ENCODE peak calls at places on chromosomes 12 and 14, in six cellular contexts. Z is lower lobe of right lung; C is lung; A is transverse colon; U is CD4-positive, alpha-beta memory T cell; O is tibial nerve. E is an unnamed sample. For H3K36me3, the result is how much of the 10 kb centered on the place peaks cover.

GRCh38 chr12:64860446-64860998 is 36.1 kb downstream of the TBC1D30 start:
- DNase-seq in Z (no peak), C (no peak), A (no peak), U (no peak), O (no peak), E (no peak)

GRCh38 chr14:34081576-34082136 is 130.8 kb upstream of the EGLN3 start:
- DNase-seq in Z (no peak), C (no peak), A (no peak), U (no peak), O (no peak), E (no peak)

GRCh38 chr12:40692617-40693502 is 621 bp downstream of the CNTN1 start:
- DNase-seq in Z (peak), C (peak), A (no peak), U (no peak), O (peak), E (no peak)

GRCh38 chr14:95361373-95362179 is 41.9 kb upstream of the CLMN start:
- DNase-seq in Z (peak), C (peak), A (peak), U (peak), O (no peak), E (peak)

GRCh38 chr14:103091041-103091882 is 3.3 kb upstream of the EXOC3L4 start:
- DNase-seq in Z (peak), C (peak), A (peak), U (peak), O (no peak), E (peak)

GRCh38 chr14:24321212-24321975 is 10.1 kb downstream of the LTB4R start:
- DNase-seq in Z (peak), C (no peak), A (no peak), U (no peak), O (no peak), E (no peak)

GRCh38 chr12:55970775-55971174 is 3.1 kb upstream of the RAB5B start:
- DNase-seq in Z (no peak), C (no peak), A (no peak), U (no peak), O (no peak), E (no peak)

GRCh38 chr12:1398673-1399072 is 195.7 kb downstream of the FBXL14 start:
- DNase-seq in Z (no peak), C (no peak), A (no peak), U (no peak), O (no peak), E (no peak)

GRCh38 chr14:22438742-22439141 is 150.3 kb downstream of the DAD1 start:
- DNase-seq in Z (no peak), C (no peak), A (no peak), U (no peak), O (no peak), E (no peak)

GRCh38 chr12:124919646-124920352 is 5.3 kb upstream of the UBC start:
- DNase-seq in Z (no peak), C (no peak), A (no peak), U (peak), O (no peak), E (peak)

GRCh38 chr12:175250-175649 is 38.7 kb downstream of the SLC6A12 start:
- DNase-seq in Z (no peak), C (no peak), A (no peak), U (no peak), O (no peak), E (no peak)

GRCh38 chr14:89598548-89599186 is 181.6 kb upstream of the FOXN3 start:
- DNase-seq in Z (no peak), C (no peak), A (no peak), U (no peak), O (no peak), E (no peak)

GRCh38 chr14:74502236-74503019 is 8.9 kb downstream of the ISCA2 start:
- DNase-seq in Z (no peak), C (no peak), A (no peak), U (no peak), O (no peak), E (no peak)

GRCh38 chr14:89912667-89913211 is 41.8 kb downstream of the EFCAB11 start:
- DNase-seq in Z (peak), C (no peak), A (peak), U (no peak), O (no peak), E (no peak)

GRCh38 chr14:54839681-54840080 is 62.9 kb downstream of the GCH1 start:
- DNase-seq in Z (no peak), C (peak), A (no peak), U (no peak), O (peak), E (no peak)

GRCh38 chr12:70652451-70652850 is 15.2 kb upstream of the PTPRB start:
- DNase-seq in Z (no peak), C (no peak), A (no peak), U (no peak), O (no peak), E (no peak)

GRCh38 chr14:99575043-99576023 is 28.7 kb downstream of the CCDC85C start:
- DNase-seq in Z (peak), C (peak), A (peak), U (no peak), O (no peak), E (no peak)

GRCh38 chr12:55843431-55843830 is 695 bp upstream of the MMP19 start:
- DNase-seq in Z (no peak), C (no peak), A (no peak), U (no peak), O (no peak), E (no peak)

DNA sequence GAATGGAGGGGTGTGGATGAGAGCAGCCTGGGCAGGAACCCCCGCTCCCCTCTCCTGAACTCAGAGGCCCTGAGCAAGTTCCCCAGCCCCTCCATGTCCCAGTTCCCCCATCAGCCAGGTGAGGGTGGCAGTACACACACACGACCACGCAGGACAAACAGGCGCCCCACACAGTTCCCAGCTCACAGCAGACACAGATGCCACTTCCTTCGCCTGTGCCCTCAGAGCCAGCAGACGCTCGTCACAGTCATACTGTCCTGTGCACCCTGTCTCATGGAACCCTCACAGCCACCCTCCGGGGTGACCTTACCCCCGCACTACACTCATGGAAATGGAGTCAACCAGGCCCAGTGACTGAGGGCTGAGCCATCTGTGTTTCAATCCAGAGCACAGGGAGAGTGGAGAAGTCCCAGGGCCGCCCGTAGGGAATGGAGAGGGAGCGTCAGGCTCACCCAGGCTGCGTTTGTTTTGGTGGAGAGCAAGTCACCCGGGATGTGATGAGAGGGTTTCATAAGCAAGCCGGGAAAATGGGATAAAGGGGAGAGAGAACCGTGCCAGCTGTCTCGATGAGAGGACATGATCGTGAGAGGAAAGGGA is 47.5 kb upstream of the DYNC1H1 start:
- DNase-seq in Z (no peak), C (no peak), A (no peak), U (no peak), O (no peak), E (no peak)
- H3K36me3 ChIP-seq in Z (half or more), C (under half), A (under half), U (half or more), O (under half), E (under half)

GRCh38 chr12:122133192-122133950 is 40.6 kb downstream of the IL31 start:
- DNase-seq in Z (no peak), C (no peak), A (no peak), U (no peak), O (no peak), E (no peak)
- H3K36me3 ChIP-seq in Z (half or more), C (under half), A (half or more), U (half or more), O (under half), E (half or more)

DNA sequence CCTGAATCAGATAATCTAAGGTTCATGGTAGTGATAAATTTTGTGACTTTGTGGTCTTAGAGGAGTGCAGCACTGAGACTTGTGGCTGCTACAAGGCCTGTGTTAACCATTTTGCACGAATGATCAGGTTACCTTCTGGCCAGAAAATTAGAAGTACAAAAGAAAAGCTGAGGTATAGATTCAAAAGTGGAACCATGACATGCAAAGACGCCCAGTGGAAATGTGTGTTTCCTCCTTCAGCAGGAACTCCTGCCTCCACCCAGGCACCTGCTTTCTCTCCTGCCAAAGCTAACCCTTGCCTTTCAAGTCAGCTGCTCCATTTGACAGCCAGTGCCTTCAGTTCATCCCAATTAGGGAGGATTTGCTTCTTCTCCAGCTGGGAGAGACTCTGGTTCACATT is 10.1 kb downstream of the PDE6H start:
- DNase-seq in Z (no peak), C (no peak), A (no peak), U (no peak), O (no peak), E (no peak)
- H3K36me3 ChIP-seq in Z (under half), C (under half), A (under half), U (under half), O (under half), E (under half)

GRCh38 chr14:27485193-27485592 is 887.4 kb upstream of the NOVA1 start:
- DNase-seq in Z (no peak), C (no peak), A (no peak), U (no peak), O (no peak), E (no peak)
- H3K36me3 ChIP-seq in Z (under half), C (under half), A (under half), U (under half), O (under half), E (under half)

GRCh38 chr12:57105011-57105753 is 6.0 kb downstream of the STAT6 start:
- DNase-seq in Z (no peak), C (no peak), A (no peak), U (no peak), O (no peak), E (no peak)

GRCh38 chr12:57101892-57102695 is 9.1 kb downstream of the STAT6 start:
- DNase-seq in Z (no peak), C (no peak), A (peak), U (no peak), O (no peak), E (no peak)

GRCh38 chr12:57103856-57104255 is 7.3 kb downstream of the STAT6 start:
- DNase-seq in Z (no peak), C (no peak), A (no peak), U (no peak), O (no peak), E (no peak)

GRCh38 chr12:57106021-57106708 is 5.0 kb downstream of the STAT6 start:
- DNase-seq in Z (no peak), C (no peak), A (no peak), U (no peak), O (no peak), E (no peak)

DNA sequence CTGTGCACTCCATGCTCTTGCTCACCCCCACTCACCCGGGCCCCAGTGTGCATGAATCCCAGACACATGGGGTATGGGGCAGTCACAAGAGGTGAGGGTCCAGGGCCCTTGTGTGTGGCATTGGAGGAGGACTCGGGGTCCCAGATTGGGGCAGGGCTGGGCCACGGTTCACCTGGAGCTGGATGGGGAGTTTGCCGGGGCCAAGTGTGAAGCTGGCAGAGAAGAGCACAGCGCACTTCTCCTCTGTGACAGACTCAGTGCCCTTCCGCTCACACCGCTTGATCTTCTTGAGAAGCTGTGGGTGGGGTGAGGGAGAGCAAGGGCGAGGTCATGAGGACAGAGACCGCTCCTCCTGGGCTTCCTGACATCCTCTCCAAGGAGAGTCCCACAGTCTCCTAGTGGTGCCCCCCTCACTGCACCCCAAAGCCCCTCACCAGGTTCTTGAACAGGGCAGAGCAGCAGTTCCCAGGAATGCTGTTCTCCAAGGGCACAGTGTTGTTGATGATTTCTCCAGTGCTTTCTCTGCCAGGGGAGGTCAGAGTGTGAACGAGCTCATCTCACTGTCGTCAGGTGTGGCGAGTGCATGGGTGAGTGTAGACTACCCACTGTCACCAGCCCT is 6.8 kb downstream of the STAT6 start:
- DNase-seq in Z (no peak), C (no peak), A (no peak), U (no peak), O (no peak), E (no peak)
- H3K36me3 ChIP-seq in Z (half or more), C (under half), A (under half), U (half or more), O (under half), E (under half)

GRCh38 chr12:122483969-122484368 is 16.8 kb downstream of the ZCCHC8 start:
- DNase-seq in Z (no peak), C (no peak), A (no peak), U (no peak), O (no peak), E (no peak)
- H3K36me3 ChIP-seq in Z (half or more), C (under half), A (half or more), U (under half), O (under half), E (half or more)

DNA sequence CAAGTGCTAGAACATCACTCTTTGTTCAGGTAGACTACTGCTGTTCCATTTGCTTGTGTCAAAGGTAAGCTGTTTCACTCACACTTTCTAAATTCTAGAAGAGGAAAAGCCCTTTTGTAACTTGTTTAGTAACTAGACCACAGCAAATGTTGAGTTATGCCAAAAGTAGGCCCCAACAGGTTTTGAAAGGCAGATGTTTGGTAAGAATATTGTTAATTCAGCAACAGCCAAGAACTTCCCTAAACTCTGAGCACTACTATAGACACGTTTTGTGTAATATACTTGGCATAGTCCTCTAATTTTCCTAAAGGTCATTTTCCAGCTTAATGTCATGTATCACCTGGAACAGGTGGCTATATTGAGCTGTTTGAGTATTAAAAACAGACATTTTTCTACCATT is 79.0 kb downstream of the DCAF5 start:
- DNase-seq in Z (no peak), C (no peak), A (no peak), U (no peak), O (no peak), E (no peak)
- H3K36me3 ChIP-seq in Z (half or more), C (under half), A (under half), U (under half), O (under half), E (under half)

DNA sequence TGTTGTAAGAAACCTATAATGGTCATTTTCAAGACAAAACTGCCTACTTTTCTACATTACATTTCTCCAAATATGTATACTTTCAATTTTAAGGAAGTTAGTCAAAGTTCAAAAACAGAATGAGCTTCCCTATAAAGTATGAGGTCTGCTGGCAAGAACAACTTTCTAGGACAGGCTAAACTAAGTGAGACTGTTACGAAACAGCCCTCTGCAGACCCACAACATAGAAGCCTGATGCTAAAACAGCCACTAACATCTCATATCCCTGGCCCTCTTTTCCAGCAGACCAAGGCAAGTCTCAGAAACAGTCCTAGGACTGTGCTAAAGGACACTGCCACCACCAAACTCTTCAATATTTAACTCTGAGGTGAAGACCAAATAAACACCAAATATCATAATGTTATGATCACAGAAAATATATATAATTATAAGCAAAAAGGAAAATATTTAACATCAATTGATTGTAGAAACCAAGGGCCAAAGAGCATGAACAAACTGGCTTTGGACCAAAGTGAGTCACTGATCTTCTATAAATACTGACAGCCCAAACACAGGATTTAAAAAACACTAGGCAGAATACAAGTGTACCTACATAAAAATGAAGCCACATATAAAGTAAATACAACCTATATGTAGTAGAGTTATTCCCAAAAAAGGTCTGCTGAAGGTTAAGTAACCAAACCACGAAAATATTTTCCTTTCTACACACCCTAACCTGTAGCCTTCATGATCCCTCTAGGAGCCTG is 27.7 kb downstream of the PPP4R3A start:
- DNase-seq in Z (no peak), C (no peak), A (no peak), U (no peak), O (no peak), E (no peak)
- H3K36me3 ChIP-seq in Z (half or more), C (under half), A (half or more), U (half or more), O (under half), E (under half)

GRCh38 chr12:110337912-110338710 is 57.1 kb downstream of the ATP2A2 start:
- DNase-seq in Z (no peak), C (no peak), A (no peak), U (no peak), O (no peak), E (no peak)
- H3K36me3 ChIP-seq in Z (half or more), C (half or more), A (half or more), U (half or more), O (half or more), E (half or more)

E was measured in CD8-positive, alpha-beta T cell.